ENCODE peak calls at places on chromosomes 1 and 21, in six cellular contexts. K is A549, X is endothelial cell of umbilical vein, B is K562, D is HepG2, T is GM12878. R is an unnamed sample.

GRCh38 chr21:35010450-35010849 is 38.7 kb downstream of the RUNX1 start:
- DNase-seq in B (no peak), D (no peak), K (no peak), X (no peak), T (no peak), R (no peak)

GRCh38 chr1:164875518-164875917 is 316.5 kb downstream of the PBX1 start:
- DNase-seq in T (no peak), K (no peak), X (no peak), B (no peak), D (no peak), R (no peak)

GRCh38 chr1:168507271-168507670 is 36.5 kb downstream of the XCL2 start:
- DNase-seq in T (no peak), K (no peak), B (no peak), X (no peak), D (no peak), R (no peak)

GRCh38 chr1:39297534-39297933 is 93.0 kb downstream of the MACF1 start:
- DNase-seq in T (no peak), D (no peak), K (no peak), B (no peak), X (no peak), R (no peak)

GRCh38 chr1:44044071-44044801 is 13.0 kb upstream of the SLC6A9 start:
- DNase-seq in T (no peak), X (no peak), D (peak; percentile 20), B (peak; percentile 79), K (no peak), R (no peak)

GRCh38 chr1:212366901-212367300 is 47.8 kb downstream of the PACC1 start:
- DNase-seq in T (no peak), D (no peak), B (no peak), K (no peak), X (no peak), R (no peak)

GRCh38 chr1:241212624-241213023 is 144.4 kb downstream of the RGS7 start:
- DNase-seq in X (no peak), K (no peak), T (no peak), B (no peak), D (no peak), R (no peak)

GRCh38 chr1:167229719-167230385 is 9.2 kb downstream of the POU2F1 start:
- DNase-seq in X (peak; percentile 39), K (peak; percentile 40), D (no peak), B (peak; percentile 63), T (no peak), R (peak; percentile 62)

GRCh38 chr1:34736711-34737110 is 18.1 kb upstream of the GJB5 start:
- DNase-seq in K (no peak), B (no peak), D (no peak), T (no peak), X (no peak), R (no peak)

GRCh38 chr1:225712391-225712790 is 59.5 kb upstream of the ENAH start:
- DNase-seq in B (no peak), T (no peak), D (no peak), K (no peak), X (no peak), R (peak; percentile 86)

GRCh38 chr1:23470282-23471070 is 13.5 kb downstream of the ASAP3 start:
- DNase-seq in D (no peak), T (no peak), K (no peak), X (peak; percentile 41), B (no peak), R (no peak)

GRCh38 chr21:33025106-33025470 is 647 bp upstream of the OLIG2 start:
- DNase-seq in K (no peak), T (no peak), D (no peak), B (no peak), X (no peak), R (peak; percentile 86)

GRCh38 chr1:115815694-115816093 is 25.2 kb downstream of the NHLH2 start:
- DNase-seq in D (no peak), T (no peak), K (no peak), B (no peak), X (peak; percentile 15), R (no peak)

GRCh38 chr1:173418107-173418985 is 58.8 kb upstream of the PRDX6 start:
- DNase-seq in D (no peak), K (no peak), X (no peak), T (peak; percentile 72), B (no peak), R (no peak)

GRCh38 chr1:43930168-43930948 is 3.2 kb upstream of the ARTN start:
- DNase-seq in D (no peak), K (no peak), T (no peak), B (peak; percentile 37), X (no peak), R (peak; percentile 44)

GRCh38 chr1:226608699-226609505 is 60.3 kb downstream of the STUM start:
- DNase-seq in X (peak; percentile 58), T (no peak), B (peak; percentile 85), K (peak; percentile 63), D (peak; percentile 54), R (peak; percentile 76)

GRCh38 chr1:165539306-165539705 is 4.5 kb upstream of the LRRC52 start:
- DNase-seq in T (no peak), D (peak; percentile 8), K (peak; percentile 69), X (no peak), B (no peak), R (peak; percentile 46)

GRCh38 chr1:12615916-12616708 is 1.9 kb downstream of the DHRS3 start:
- DNase-seq in D (peak; percentile 97), T (no peak), B (peak; percentile 65), K (peak; percentile 58), X (peak; percentile 65), R (peak; percentile 28)

GRCh38 chr1:14442669-14443068 is 155.8 kb upstream of the KAZN start:
- DNase-seq in D (no peak), T (no peak), K (no peak), X (no peak), B (peak; percentile 52), R (no peak)

GRCh38 chr21:44564099-44564498 is 5.5 kb upstream of the KRTAP10-3 start:
- DNase-seq in T (no peak), B (no peak), X (no peak), D (no peak), K (no peak), R (no peak)

GRCh38 chr1:220575718-220576497 is 48.0 kb downstream of the MARK1 start:
- DNase-seq in X (no peak), D (no peak), K (no peak), B (no peak), T (no peak), R (no peak)

GRCh38 chr1:30191154-30191702 is 532.2 kb downstream of the MATN1 start:
- DNase-seq in B (peak; percentile 93), X (no peak), D (no peak), K (peak; percentile 46), T (no peak), R (peak; percentile 52)

GRCh38 chr1:25501235-25502058 is 42.0 kb upstream of the LDLRAP1 start:
- DNase-seq in K (peak; percentile 41), X (no peak), D (peak; percentile 81), B (no peak), T (no peak), R (no peak)

GRCh38 chr1:71339238-71339637 is 258.4 kb upstream of the ZRANB2 start:
- DNase-seq in T (no peak), K (no peak), X (no peak), B (no peak), D (no peak), R (peak; percentile 7)

GRCh38 chr1:228748431-228748830 is 13.2 kb downstream of the RHOU start:
- DNase-seq in D (no peak), T (no peak), B (no peak), X (no peak), K (no peak), R (peak; percentile 50)

GRCh38 chr1:156742801-156743200 is 1.9 kb upstream of the MRPL24 start:
- DNase-seq in T (no peak), D (no peak), X (no peak), K (no peak), B (no peak), R (no peak)

GRCh38 chr1:156741613-156741983 is 710 bp upstream of the MRPL24 start:
- DNase-seq in B (no peak), X (no peak), D (no peak), T (no peak), K (no peak), R (no peak)

GRCh38 chr1:156742017-156742416 is 1.1 kb upstream of the MRPL24 start:
- DNase-seq in K (no peak), D (no peak), B (no peak), T (no peak), X (no peak), R (no peak)

GRCh38 chr1:156740307-156740678 is 595 bp downstream of the MRPL24 start:
- DNase-seq in D (no peak), T (no peak), K (no peak), X (no peak), B (no peak), R (no peak)

GRCh38 chr1:156740679-156741612 is at the start of gene MRPL24:
- DNase-seq in T (peak; percentile 99), K (peak; percentile 100), B (peak; percentile 94), X (peak; percentile 99), D (peak; percentile 99), R (peak; percentile 99)
- TF ChIP-seq POLR2A in T (peak; percentile 89), K (peak; percentile 57), B (peak; percentile 81), X (peak; percentile 69), D (peak; percentile 66), R (peak; percentile 69)

GRCh38 chr1:54257876-54258275 is 57.9 kb downstream of the MRPL37 start:
- DNase-seq in X (no peak), T (no peak), K (no peak), B (no peak), D (no peak), R (no peak)
- TF ChIP-seq MYC in X (no peak), T (no peak), K (no peak), B (no peak), D (no peak), R (no peak)

GRCh38 chr1:113905435-113905861 is 322 bp downstream of the DCLRE1B start:
- DNase-seq in X (no peak), D (peak; percentile 15), B (peak; percentile 36), T (no peak), K (no peak), R (peak; percentile 54)

GRCh38 chr1:113901171-113901570 is 3.4 kb downstream of the AP4B1 start:
- DNase-seq in K (no peak), D (no peak), X (no peak), T (no peak), B (no peak), R (no peak)

GRCh38 chr1:113904292-113904673 is 316 bp downstream of the AP4B1 start:
- DNase-seq in D (no peak), B (peak; percentile 69), K (no peak), T (no peak), X (no peak), R (no peak)

GRCh38 chr1:113903496-113904291 is 905 bp downstream of the AP4B1 start:
- DNase-seq in K (no peak), B (peak; percentile 34), X (no peak), D (no peak), T (peak; percentile 31), R (peak; percentile 40)

GRCh38 chr1:113904674-113905434 is at the start of the genes AP4B1 and DCLRE1B:
- DNase-seq in T (peak; percentile 99), B (peak; percentile 98), D (peak; percentile 99), X (peak; percentile 100), K (peak; percentile 99), R (peak; percentile 100)
- TF ChIP-seq POLR2A in T (peak; percentile 77), B (peak; percentile 85), D (peak; percentile 77), X (peak; percentile 96), K (peak; percentile 76), R (peak; percentile 47)

DNA sequence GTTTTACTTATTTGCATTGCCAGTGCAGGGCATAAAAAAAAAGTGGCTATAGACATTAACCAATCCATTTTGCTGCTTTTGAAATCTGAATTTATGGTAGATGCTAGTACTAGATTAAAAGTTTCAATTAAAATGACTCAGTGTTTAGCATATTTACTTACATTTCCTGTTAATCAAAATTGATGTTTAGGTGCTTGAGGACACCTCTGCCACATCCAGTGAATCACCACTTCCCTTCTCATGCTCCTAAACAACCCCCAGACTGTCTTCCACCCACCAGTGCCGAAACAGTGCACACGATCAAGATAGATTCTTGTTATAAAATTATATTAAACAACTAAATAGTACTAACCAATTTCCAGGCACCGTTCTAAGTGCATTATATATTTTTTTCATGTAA is 32.7 kb downstream of the HSD17B7 start:
- DNase-seq in K (no peak), T (no peak), D (no peak), X (peak; percentile 14), B (no peak), R (no peak)
- TF ChIP-seq MYC in K (no peak), T (no peak), D (no peak), X (no peak), B (no peak), R (no peak)